ENCODE peak calls at places on chromosome 9, in eight cellular contexts. One of them, this sample, is unnamed.
A peak's percentile ranks its signal among the peaks of the same experiment; 100 is the strongest.

GRCh38 chr9:98248737-98249474 is 6.5 kb downstream of the TBC1D2 start:
- DNase-seq in suprapubic skin: no peak
- DNase-seq in sigmoid colon: peak; percentile 78
- DNase-seq in HepG2: no peak
- DNase-seq in SK-N-SH: no peak
- DNase-seq in GM23338: no peak
- DNase-seq in HCT116: no peak
- DNase-seq in transverse colon: peak; percentile 86
- DNase-seq in this sample: no peak

GRCh38 chr9:77472646-77473045 is 175.5 kb downstream of the GNA14 start:
- DNase-seq in GM23338: no peak
- DNase-seq in suprapubic skin: no peak
- DNase-seq in HepG2: no peak
- DNase-seq in HCT116: no peak
- DNase-seq in transverse colon: no peak
- DNase-seq in SK-N-SH: no peak
- DNase-seq in sigmoid colon: no peak
- DNase-seq in this sample: no peak

GRCh38 chr9:26131891-26132290 is 453.6 kb upstream of the TUSC1 start:
- DNase-seq in SK-N-SH: no peak
- DNase-seq in sigmoid colon: no peak
- DNase-seq in HepG2: no peak
- DNase-seq in GM23338: no peak
- DNase-seq in HCT116: no peak
- DNase-seq in transverse colon: no peak
- DNase-seq in suprapubic skin: no peak
- DNase-seq in this sample: no peak

GRCh38 chr9:104815851-104816565 is 52.1 kb downstream of the NIPSNAP3B start:
- DNase-seq in GM23338: no peak
- DNase-seq in SK-N-SH: no peak
- DNase-seq in sigmoid colon: no peak
- DNase-seq in suprapubic skin: no peak
- DNase-seq in HepG2: no peak
- DNase-seq in transverse colon: no peak
- DNase-seq in HCT116: no peak
- DNase-seq in this sample: no peak

GRCh38 chr9:113992994-113993393 is 85.1 kb downstream of the AMBP start:
- DNase-seq in HepG2: no peak
- DNase-seq in GM23338: no peak
- DNase-seq in sigmoid colon: no peak
- DNase-seq in transverse colon: no peak
- DNase-seq in SK-N-SH: no peak
- DNase-seq in suprapubic skin: peak; percentile 29
- DNase-seq in HCT116: no peak
- DNase-seq in this sample: no peak

GRCh38 chr9:133189826-133190225 is 19.2 kb downstream of the OBP2B start:
- DNase-seq in suprapubic skin: no peak
- DNase-seq in GM23338: no peak
- DNase-seq in HCT116: no peak
- DNase-seq in HepG2: no peak
- DNase-seq in SK-N-SH: no peak
- DNase-seq in transverse colon: no peak
- DNase-seq in sigmoid colon: no peak
- DNase-seq in this sample: no peak

GRCh38 chr9:94719878-94720277 is 6.6 kb upstream of the AOPEP start:
- DNase-seq in HepG2: no peak
- DNase-seq in GM23338: no peak
- DNase-seq in SK-N-SH: no peak
- DNase-seq in transverse colon: no peak
- DNase-seq in suprapubic skin: no peak
- DNase-seq in sigmoid colon: no peak
- DNase-seq in HCT116: no peak
- DNase-seq in this sample: no peak

GRCh38 chr9:123246534-123246933 is 21.9 kb downstream of the STRBP start:
- DNase-seq in HepG2: no peak
- DNase-seq in transverse colon: no peak
- DNase-seq in suprapubic skin: no peak
- DNase-seq in sigmoid colon: no peak
- DNase-seq in GM23338: no peak
- DNase-seq in HCT116: no peak
- DNase-seq in SK-N-SH: no peak
- DNase-seq in this sample: no peak

GRCh38 chr9:17906204-17906840 is 327.5 kb downstream of the SH3GL2 start:
- DNase-seq in suprapubic skin: no peak
- DNase-seq in GM23338: peak; percentile 75
- DNase-seq in SK-N-SH: peak; percentile 17
- DNase-seq in HCT116: no peak
- DNase-seq in transverse colon: peak; percentile 59
- DNase-seq in HepG2: no peak
- DNase-seq in sigmoid colon: peak; percentile 59
- DNase-seq in this sample: no peak

GRCh38 chr9:99253772-99254431 is 31.8 kb downstream of the SEC61B start:
- DNase-seq in sigmoid colon: no peak
- DNase-seq in HCT116: no peak
- DNase-seq in GM23338: peak; percentile 19
- DNase-seq in transverse colon: peak; percentile 49
- DNase-seq in SK-N-SH: no peak
- DNase-seq in suprapubic skin: no peak
- DNase-seq in HepG2: no peak
- DNase-seq in this sample: no peak

GRCh38 chr9:85349046-85349445 is 392.7 kb downstream of the AGTPBP1 start:
- DNase-seq in SK-N-SH: no peak
- DNase-seq in suprapubic skin: no peak
- DNase-seq in sigmoid colon: no peak
- DNase-seq in HCT116: no peak
- DNase-seq in GM23338: no peak
- DNase-seq in HepG2: no peak
- DNase-seq in transverse colon: no peak
- DNase-seq in this sample: no peak

GRCh38 chr9:96532173-96532572 is 82.2 kb downstream of the HABP4 start:
- DNase-seq in transverse colon: no peak
- DNase-seq in suprapubic skin: no peak
- DNase-seq in SK-N-SH: no peak
- DNase-seq in GM23338: no peak
- DNase-seq in sigmoid colon: no peak
- DNase-seq in HepG2: no peak
- DNase-seq in HCT116: no peak
- DNase-seq in this sample: no peak
- TF ChIP-seq POLR2AphosphoS5 in transverse colon: no peak
- TF ChIP-seq POLR2AphosphoS5 in suprapubic skin: no peak
- TF ChIP-seq POLR2AphosphoS5 in SK-N-SH: no peak
- TF ChIP-seq POLR2AphosphoS5 in GM23338: no peak
- TF ChIP-seq POLR2AphosphoS5 in sigmoid colon: no peak
- TF ChIP-seq POLR2AphosphoS5 in HepG2: no peak
- TF ChIP-seq POLR2AphosphoS5 in HCT116: no peak
- TF ChIP-seq POLR2AphosphoS5 in this sample: no peak

GRCh38 chr9:137075275-137075775 is 2.0 kb upstream of the UAP1L1 start:
- DNase-seq in HepG2: no peak
- DNase-seq in GM23338: peak; percentile 62
- DNase-seq in transverse colon: no peak
- DNase-seq in suprapubic skin: no peak
- DNase-seq in SK-N-SH: no peak
- DNase-seq in HCT116: no peak
- DNase-seq in sigmoid colon: no peak
- DNase-seq in this sample: no peak

GRCh38 chr9:137077758-137078693 is 709 bp downstream of the UAP1L1 start:
- DNase-seq in SK-N-SH: peak; percentile 49
- DNase-seq in HepG2: no peak
- DNase-seq in suprapubic skin: peak; percentile 81
- DNase-seq in transverse colon: peak; percentile 59
- DNase-seq in HCT116: no peak
- DNase-seq in sigmoid colon: peak; percentile 69
- DNase-seq in GM23338: no peak
- DNase-seq in this sample: no peak

GRCh38 chr9:137076636-137077009 is 694 bp upstream of the UAP1L1 start:
- DNase-seq in transverse colon: no peak
- DNase-seq in GM23338: peak; percentile 53
- DNase-seq in suprapubic skin: no peak
- DNase-seq in sigmoid colon: no peak
- DNase-seq in HepG2: no peak
- DNase-seq in HCT116: no peak
- DNase-seq in SK-N-SH: no peak
- DNase-seq in this sample: no peak

GRCh38 chr9:137078701-137079400 is 1.5 kb downstream of the UAP1L1 start:
- DNase-seq in sigmoid colon: peak; percentile 62
- DNase-seq in HepG2: no peak
- DNase-seq in GM23338: peak; percentile 62
- DNase-seq in SK-N-SH: no peak
- DNase-seq in HCT116: no peak
- DNase-seq in transverse colon: peak; percentile 58
- DNase-seq in suprapubic skin: peak; percentile 80
- DNase-seq in this sample: no peak

DNA sequence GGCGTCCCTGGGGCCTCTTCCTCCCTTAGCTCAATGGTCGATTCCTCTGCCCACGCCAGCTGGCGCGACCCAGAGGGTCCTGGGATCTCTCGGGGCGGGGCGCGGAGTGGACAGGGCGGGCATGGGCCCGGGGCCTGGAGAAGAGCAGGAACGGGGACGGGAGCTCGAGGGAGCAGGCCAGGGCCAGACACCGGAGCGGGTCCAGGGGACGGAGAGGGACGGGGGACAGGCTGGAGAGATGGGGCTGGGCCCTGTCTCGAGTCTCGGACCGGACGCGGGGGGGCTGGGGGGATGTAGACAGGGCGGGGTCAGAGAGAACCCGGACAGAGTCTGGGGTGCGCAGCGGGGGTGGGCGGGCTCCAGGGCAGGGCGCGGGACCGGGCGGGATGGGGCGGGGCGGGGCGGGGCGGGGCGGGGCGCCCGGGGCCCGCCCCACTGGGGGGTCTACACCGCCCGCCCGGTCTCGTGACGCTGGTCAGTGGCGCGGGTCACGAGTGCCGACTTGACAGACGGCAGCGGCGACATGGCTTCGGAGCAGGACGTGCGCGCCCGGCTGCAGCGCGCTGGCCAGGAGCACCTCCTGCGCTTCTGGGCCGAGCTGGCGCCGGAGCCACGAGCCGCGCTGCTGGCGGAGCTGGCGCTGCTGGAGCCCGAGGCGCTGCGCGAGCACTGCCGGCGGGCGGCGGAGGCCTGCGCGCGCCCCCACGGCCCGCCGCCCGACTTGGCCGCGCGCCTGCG is at the start of gene UAP1L1:
- DNase-seq in HCT116: no peak
- DNase-seq in suprapubic skin: peak; percentile 88
- DNase-seq in GM23338: peak; percentile 74
- DNase-seq in sigmoid colon: peak; percentile 91
- DNase-seq in SK-N-SH: peak; percentile 85
- DNase-seq in transverse colon: peak; percentile 81
- DNase-seq in HepG2: no peak
- DNase-seq in this sample: no peak
- H3K27me3 ChIP-seq in HCT116: no peaks in the 10 kb centered on the region
- H3K27me3 ChIP-seq in suprapubic skin: no peaks in the 10 kb centered on the region
- H3K27me3 ChIP-seq in GM23338: peaks cover 40% of the 10 kb centered on the region
- H3K27me3 ChIP-seq in sigmoid colon: peaks cover 33% of the 10 kb centered on the region
- H3K27me3 ChIP-seq in SK-N-SH: no peaks in the 10 kb centered on the region
- H3K27me3 ChIP-seq in transverse colon: peaks cover 23% of the 10 kb centered on the region
- H3K27me3 ChIP-seq in HepG2: no peaks in the 10 kb centered on the region
- H3K27me3 ChIP-seq in this sample: no peaks in the 10 kb centered on the region

DNA sequence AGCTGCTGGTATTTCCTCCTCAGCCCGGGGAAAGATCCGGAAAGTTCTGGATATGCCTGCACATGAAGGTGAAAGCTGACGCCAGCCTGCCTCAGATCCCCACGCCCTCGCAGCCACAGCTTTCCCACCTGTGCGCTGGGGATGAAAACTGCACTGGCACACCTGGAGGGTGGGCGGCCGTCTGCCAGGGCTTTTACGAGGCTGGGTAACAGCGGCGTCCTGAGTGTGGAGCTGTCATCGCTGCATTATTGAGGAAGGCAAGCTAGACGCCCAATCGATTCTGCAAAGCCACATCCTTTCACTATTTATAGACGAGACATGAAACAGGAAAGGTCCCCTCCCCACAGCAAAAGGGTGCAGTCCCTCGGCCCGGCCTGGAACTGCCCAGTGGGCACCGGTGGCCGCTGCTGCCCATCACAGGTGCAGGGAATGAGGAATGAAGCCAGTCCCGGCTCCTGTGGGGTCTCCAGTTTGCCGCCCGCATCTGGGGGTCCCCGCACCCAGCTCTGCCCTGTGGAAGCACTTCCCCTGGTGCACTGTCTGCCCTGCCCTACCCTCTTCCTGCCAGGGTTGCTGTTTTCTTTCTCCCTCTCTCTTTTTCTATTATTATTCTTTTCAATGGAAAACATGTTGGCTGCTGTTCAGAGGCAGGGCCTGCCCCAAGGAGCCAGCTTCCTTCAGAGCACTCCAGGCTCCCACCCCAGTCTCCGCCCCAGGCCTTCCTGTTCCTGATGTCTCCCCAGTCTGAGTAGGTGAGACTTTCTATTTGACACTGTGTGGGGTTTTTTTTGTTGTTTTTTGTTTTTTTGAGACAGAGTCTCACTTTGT is 7.0 kb downstream of the NOTCH1 start:
- DNase-seq in SK-N-SH: no peak
- DNase-seq in HepG2: no peak
- DNase-seq in suprapubic skin: no peak
- DNase-seq in GM23338: no peak
- DNase-seq in HCT116: no peak
- DNase-seq in sigmoid colon: no peak
- DNase-seq in transverse colon: peak; percentile 62
- DNase-seq in this sample: no peak
- H3K4me1 ChIP-seq in SK-N-SH: peaks cover 2% of the 10 kb centered on the region
- H3K4me1 ChIP-seq in HepG2: peaks cover 5% of the 10 kb centered on the region
- H3K4me1 ChIP-seq in suprapubic skin: peaks cover 83% of the 10 kb centered on the region
- H3K4me1 ChIP-seq in GM23338: no peaks in the 10 kb centered on the region
- H3K4me1 ChIP-seq in HCT116: peaks cover 42% of the 10 kb centered on the region
- H3K4me1 ChIP-seq in sigmoid colon: peaks cover 90% of the 10 kb centered on the region
- H3K4me1 ChIP-seq in transverse colon: peaks cover 93% of the 10 kb centered on the region
- H3K4me1 ChIP-seq in this sample: peaks cover 94% of the 10 kb centered on the region

GRCh38 chr9:131423171-131423581 is 29.3 kb downstream of the PRRC2B start:
- DNase-seq in GM23338: peak; percentile 75
- DNase-seq in suprapubic skin: no peak
- DNase-seq in transverse colon: peak; percentile 59
- DNase-seq in HepG2: no peak
- DNase-seq in sigmoid colon: peak; percentile 83
- DNase-seq in SK-N-SH: peak; percentile 84
- DNase-seq in HCT116: no peak
- DNase-seq in this sample: no peak
- TF ChIP-seq POLR2AphosphoS5 in GM23338: no peak
- TF ChIP-seq POLR2AphosphoS5 in suprapubic skin: no peak
- TF ChIP-seq POLR2AphosphoS5 in transverse colon: peak; percentile 4
- TF ChIP-seq POLR2AphosphoS5 in HepG2: no peak
- TF ChIP-seq POLR2AphosphoS5 in sigmoid colon: peak; percentile 40
- TF ChIP-seq POLR2AphosphoS5 in SK-N-SH: no peak
- TF ChIP-seq POLR2AphosphoS5 in HCT116: no peak
- TF ChIP-seq POLR2AphosphoS5 in this sample: peak; percentile 30